ENCODE peak calls at places on chromosome 16, in four cellular contexts. O, S, D and W are unnamed samples.

GRCh38 chr16:71648921-71649320 is 22.9 kb downstream of the MARVELD3 start:
- DNase-seq in D (no peak), S (no peak), O (no peak), W (no peak)

GRCh38 chr16:47887496-47887895 is 268.3 kb downstream of the ABCC12 start:
- DNase-seq in S (no peak), D (no peak), O (no peak), W (no peak)

GRCh38 chr16:9840761-9841665 is 341.2 kb downstream of the GRIN2A start:
- DNase-seq in O (no peak), D (no peak), S (peak; percentile 71), W (no peak)

GRCh38 chr16:82990155-82990554 is 363.4 kb downstream of the CDH13 start:
- DNase-seq in S (no peak), O (no peak), D (no peak), W (no peak)

GRCh38 chr16:74999208-74999682 is 421 bp downstream of the ZNRF1 start:
- DNase-seq in O (peak; percentile 44), D (peak; percentile 66), S (no peak), W (no peak)

GRCh38 chr16:86307518-86307903 is 202.8 kb upstream of the FOXF1 start:
- DNase-seq in O (no peak), S (no peak), D (no peak), W (no peak)

GRCh38 chr16:69286941-69287713 is 24.0 kb upstream of the VPS4A start:
- DNase-seq in S (peak; percentile 5), O (no peak), D (peak; percentile 70), W (peak; percentile 53)

GRCh38 chr16:13453938-13454553 is 465.9 kb upstream of the ERCC4 start:
- DNase-seq in O (no peak), D (peak; percentile 50), S (no peak), W (peak; percentile 6)

GRCh38 chr16:25716186-25716585 is 24.4 kb downstream of the HS3ST4 start:
- DNase-seq in O (no peak), S (no peak), D (peak; percentile 2), W (no peak)

DNA sequence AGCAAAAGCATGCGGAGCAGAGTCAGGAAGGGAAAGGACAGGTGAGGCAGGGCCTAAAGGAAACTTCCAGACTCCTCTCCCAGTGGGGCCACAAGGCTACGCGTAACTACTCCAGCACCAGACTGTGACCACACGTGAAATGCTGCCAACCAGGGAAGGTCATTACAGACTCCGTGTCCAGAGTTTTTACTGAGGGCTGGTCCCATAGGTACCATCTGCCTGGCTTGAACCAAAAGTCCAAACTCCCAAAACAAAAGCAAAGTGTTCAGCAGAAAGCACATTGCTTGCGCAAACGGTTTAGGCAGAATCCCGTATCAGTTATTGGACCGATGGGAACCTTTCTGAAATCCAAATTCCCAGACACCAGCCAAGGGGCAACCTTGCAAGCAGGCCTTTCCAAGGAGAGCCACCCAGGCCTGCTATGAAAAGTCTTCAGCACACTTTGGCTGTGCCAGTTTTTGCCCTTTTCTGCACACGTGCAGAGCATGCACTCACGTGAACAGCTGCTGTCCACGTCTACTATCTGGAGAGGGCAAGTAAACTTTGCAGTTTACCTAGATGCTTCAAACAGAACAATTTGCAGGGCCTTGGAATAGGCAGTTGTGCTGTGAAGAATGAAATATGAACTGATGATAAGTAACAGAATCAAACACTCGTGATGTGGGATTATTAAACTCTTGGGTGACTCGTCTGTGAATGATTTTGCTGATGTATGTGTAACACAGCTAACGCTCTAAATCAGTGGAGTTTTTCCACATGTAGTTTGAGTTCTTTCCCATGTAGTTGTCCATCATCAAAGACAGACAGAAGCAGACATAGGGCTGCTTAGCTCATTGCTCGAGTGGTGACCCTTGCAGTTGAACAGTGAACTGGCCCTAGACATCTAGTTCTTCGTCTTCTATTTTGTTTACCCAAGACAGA is 58.1 kb upstream of the CRISPLD2 start:
- DNase-seq in D (no peak), S (no peak), O (no peak), W (no peak)
- TF ChIP-seq SPI1 in D (no peak), S (no peak), O (no peak), W (no peak)

GRCh38 chr16:67968440-67969285 is at the start of gene SLC12A4:
- DNase-seq in D (peak; percentile 94), S (no peak), O (peak; percentile 98), W (peak; percentile 21)
- TF ChIP-seq POLR2AphosphoS5 in D (peak; percentile 63), S (peak; percentile 50), O (no peak), W (no peak)

DNA sequence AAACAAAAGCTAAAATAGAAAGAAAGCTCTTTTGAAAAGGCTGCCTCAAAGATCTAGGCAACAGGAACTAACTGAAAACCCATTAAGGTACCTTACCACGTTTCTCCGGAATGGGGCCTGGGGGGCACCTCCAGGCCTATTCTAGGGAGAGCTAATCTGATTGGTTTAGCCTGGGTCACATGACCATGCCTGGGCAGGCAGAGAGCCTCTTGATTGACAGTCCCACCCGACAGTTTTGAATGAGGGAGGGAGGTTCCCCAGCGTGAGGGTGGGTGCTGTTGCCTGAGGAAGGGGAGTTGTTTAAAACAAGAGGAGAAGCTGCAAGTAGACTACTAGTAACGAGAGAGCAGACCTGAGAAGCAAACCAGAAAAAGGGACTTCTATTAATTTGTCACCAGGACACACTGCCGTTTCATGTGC is 143.4 kb upstream of the HS3ST2 start:
- DNase-seq in D (peak; percentile 76), S (no peak), O (peak; percentile 55), W (no peak)
- TF ChIP-seq SPI1 in D (no peak), S (no peak), O (no peak), W (no peak)

DNA sequence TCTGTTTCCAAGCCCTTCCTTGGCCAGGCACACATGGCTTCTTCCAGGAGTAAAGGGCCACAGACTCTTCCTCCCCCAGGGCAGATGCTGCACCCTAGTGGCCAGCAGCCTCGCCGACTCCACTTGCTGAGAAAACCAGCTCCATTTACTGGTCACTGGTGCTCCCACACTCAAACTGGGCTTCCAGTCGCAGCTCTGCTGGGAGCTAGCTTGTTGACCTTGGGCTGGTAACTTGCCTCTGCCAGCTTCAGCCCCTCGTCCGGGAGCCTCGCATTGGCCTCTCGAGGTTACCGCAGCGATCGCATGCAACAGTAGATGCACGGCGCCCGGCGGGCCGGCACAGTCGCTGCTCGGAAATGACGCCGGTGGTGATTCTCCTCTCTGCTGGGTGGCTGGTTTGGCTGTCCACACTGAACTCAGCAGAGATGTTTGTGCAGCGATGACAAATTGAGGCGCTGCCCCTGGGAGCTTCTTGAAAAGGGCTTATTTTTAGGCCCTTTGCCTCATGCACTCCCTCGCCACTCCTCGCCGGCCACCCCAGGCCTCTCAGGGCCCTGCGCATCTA is 81.7 kb upstream of the PLCG2 start:
- DNase-seq in D (peak; percentile 83), S (no peak), O (peak; percentile 73), W (peak; percentile 42)
- TF ChIP-seq POLR2AphosphoS5 in D (no peak), S (no peak), O (no peak), W (no peak)

GRCh38 chr16:1309888-1310831 is 724 bp downstream of the UBE2I start:
- DNase-seq in S (no peak), O (no peak), D (peak; percentile 75), W (peak; percentile 53)
- TF ChIP-seq SPI1 in S (no peak), O (no peak), D (no peak), W (no peak)

GRCh38 chr16:66925322-66925840 is at the start of gene RRAD:
- DNase-seq in S (no peak), O (no peak), D (peak; percentile 35), W (no peak)
- TF ChIP-seq POLR2AphosphoS5 in S (no peak), O (no peak), D (no peak), W (no peak)

GRCh38 chr16:19288872-19289799 is 3.6 kb downstream of the CLEC19A start:
- DNase-seq in O (no peak), S (no peak), D (no peak), W (no peak)

GRCh38 chr16:19292186-19292585 is 6.7 kb downstream of the CLEC19A start:
- DNase-seq in O (no peak), D (no peak), S (no peak), W (no peak)

GRCh38 chr16:19290860-19291259 is 5.3 kb downstream of the CLEC19A start:
- DNase-seq in O (no peak), D (no peak), S (no peak), W (no peak)

GRCh38 chr16:19289805-19290490 is 4.4 kb downstream of the CLEC19A start:
- DNase-seq in D (no peak), S (no peak), O (no peak), W (no peak)

GRCh38 chr16:19291459-19291858 is 5.9 kb downstream of the CLEC19A start:
- DNase-seq in S (no peak), D (no peak), O (no peak), W (no peak)
- TF ChIP-seq SPI1 in S (no peak), D (no peak), O (no peak), W (no peak)

GRCh38 chr16:2769100-2769529 is 8.0 kb downstream of the ELOB start:
- DNase-seq in D (no peak), O (no peak), S (no peak), W (peak; percentile 31)

GRCh38 chr16:2770781-2771111 is 6.3 kb downstream of the ELOB start:
- DNase-seq in D (no peak), S (no peak), O (no peak), W (no peak)

GRCh38 chr16:2769675-2770056 is 7.4 kb downstream of the ELOB start:
- DNase-seq in D (no peak), S (no peak), O (no peak), W (peak; percentile 7)

GRCh38 chr16:2771496-2772402 is 5.3 kb downstream of the ELOB start:
- DNase-seq in S (no peak), O (no peak), D (no peak), W (no peak)

DNA sequence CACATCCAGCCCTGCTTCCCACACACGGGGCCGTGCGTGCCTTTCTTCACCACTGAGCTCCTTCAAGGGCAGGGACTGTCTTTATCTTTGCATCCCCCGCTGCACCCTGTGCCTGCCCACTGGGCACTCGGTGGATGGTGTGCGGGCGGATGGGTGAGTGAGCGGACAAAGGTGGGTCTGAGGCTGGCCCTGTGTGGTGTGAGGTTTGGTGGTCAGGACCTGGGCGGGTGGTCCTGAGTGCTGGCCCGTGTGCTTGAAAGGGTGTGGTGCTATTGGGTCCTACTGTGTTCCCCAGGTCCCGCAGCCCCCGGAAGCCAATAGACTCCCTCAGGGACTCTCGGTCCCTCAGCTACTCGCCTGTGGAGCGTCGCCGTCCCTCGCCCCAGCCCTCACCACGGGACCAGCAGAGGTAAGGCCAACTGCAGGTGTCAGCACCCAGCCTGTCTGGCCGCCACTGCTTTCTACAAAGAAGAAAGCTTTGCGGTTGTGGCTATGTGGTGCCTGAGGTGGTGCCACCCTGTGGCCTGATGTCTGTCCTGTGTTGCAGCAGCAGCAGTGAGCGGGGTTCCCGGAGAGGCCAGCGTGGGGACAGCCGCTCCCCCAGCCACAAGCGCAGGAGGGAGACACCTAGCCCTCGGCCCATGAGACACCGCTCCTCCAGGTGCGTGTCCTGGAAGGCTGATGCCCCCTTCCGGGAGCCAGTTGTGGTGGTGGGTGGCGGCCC is 6.9 kb downstream of the ELOB start:
- DNase-seq in S (no peak), O (no peak), D (peak; percentile 69), W (peak; percentile 23)
- TF ChIP-seq POLR2AphosphoS5 in S (peak; percentile 16), O (peak; percentile 78), D (no peak), W (peak; percentile 38)